ENCODE peak calls at places on chromosomes 2 and 18, in five cellular contexts. X is stimulated activated CD4-positive, alpha-beta T cell treated with anti-CD3 and anti-CD28 coated beads, Interleukin-4, amount 100 ng/mL, for 4 hours; O is stimulated activated naive CD4-positive, alpha-beta T cell; D is transverse colon; C is NCI-H345. K is an unnamed sample.

GRCh38 chr2:100588071-100588786 is 25.4 kb downstream of the PDCL3 start:
- DNase-seq in O (peak; percentile 22), C (no peak), X (no peak), D (no peak), K (no peak)

GRCh38 chr2:174667461-174667860 is 69.9 kb upstream of the WIPF1 start:
- DNase-seq in O (no peak), X (no peak), D (no peak), C (no peak), K (no peak)

GRCh38 chr2:65634304-65634703 is 201.9 kb upstream of the SPRED2 start:
- DNase-seq in D (no peak), C (no peak), X (no peak), O (no peak), K (no peak)

GRCh38 chr2:30363406-30363805 is 83.6 kb upstream of the LCLAT1 start:
- DNase-seq in C (no peak), O (no peak), D (no peak), X (no peak), K (no peak)

GRCh38 chr2:241598061-241598460 is 38.9 kb downstream of the THAP4 start:
- DNase-seq in X (no peak), O (no peak), D (no peak), C (no peak), K (no peak)

GRCh38 chr2:46874236-46874929 is 41.2 kb downstream of the MCFD2 start:
- DNase-seq in C (no peak), O (no peak), X (no peak), D (no peak), K (no peak)

GRCh38 chr2:148645925-148646559 is 1.5 kb downstream of the EPC2 start:
- DNase-seq in C (peak; percentile 69), O (peak; percentile 89), X (peak; percentile 8), D (peak; percentile 65), K (peak; percentile 37)

GRCh38 chr18:9025104-9025838 is 77.2 kb upstream of the NDUFV2 start:
- DNase-seq in O (no peak), C (peak; percentile 62), D (no peak), X (no peak), K (no peak)

K was measured in body of pancreas.